ENCODE peak calls at places on chromosome 18, in four cellular contexts. O, A, T and I are unnamed samples.

GRCh38 chr18:73245345-73245744 is 377.6 kb upstream of the NETO1 start:
- DNase-seq in O (no peak), A (peak; percentile 51), T (peak; percentile 47), I (peak; percentile 89)

GRCh38 chr18:55234366-55235093 is 275.3 kb upstream of the CCDC68 start:
- DNase-seq in O (peak; percentile 79), A (peak; percentile 79), T (peak; percentile 87), I (peak; percentile 87)

GRCh38 chr18:13387856-13388548 is 169.4 kb downstream of the LDLRAD4 start:
- DNase-seq in O (peak; percentile 36), A (no peak), T (no peak), I (no peak)

GRCh38 chr18:77711096-77711495 is 461.4 kb downstream of the GALR1 start:
- DNase-seq in O (no peak), A (no peak), T (no peak), I (no peak)

GRCh38 chr18:24878289-24878688 is 417.9 kb downstream of the HRH4 start:
- DNase-seq in O (peak; percentile 64), A (no peak), T (no peak), I (peak; percentile 52)

GRCh38 chr18:66867653-66868052 is 263.8 kb upstream of the CDH19 start:
- DNase-seq in O (no peak), A (no peak), T (no peak), I (no peak)

GRCh38 chr18:48000701-48001100 is 70.2 kb upstream of the SMAD2 start:
- DNase-seq in O (no peak), A (no peak), T (no peak), I (no peak)

GRCh38 chr18:12885500-12885899 is 1.5 kb upstream of the PTPN2 start:
- DNase-seq in O (no peak), A (peak; percentile 46), T (no peak), I (peak; percentile 96)

GRCh38 chr18:51196811-51197660 is 445 bp downstream of the MEX3C start:
- DNase-seq in O (peak; percentile 51), A (peak; percentile 38), T (peak; percentile 84), I (peak; percentile 74)

GRCh38 chr18:48926420-48926857 is 24.3 kb downstream of the SMAD7 start:
- DNase-seq in O (no peak), A (no peak), T (no peak), I (no peak)

GRCh38 chr18:45688113-45688512 is 35.9 kb upstream of the SLC14A1 start:
- DNase-seq in O (peak; percentile 48), A (no peak), T (no peak), I (no peak)

GRCh38 chr18:56672391-56672790 is 21.2 kb downstream of the WDR7 start:
- DNase-seq in O (no peak), A (no peak), T (no peak), I (no peak)

GRCh38 chr18:23800902-23801301 is 111.6 kb downstream of the LAMA3 start:
- DNase-seq in O (no peak), A (no peak), T (no peak), I (no peak)

GRCh38 chr18:77164762-77165485 is 32.3 kb upstream of the MBP start:
- DNase-seq in O (no peak), A (no peak), T (no peak), I (no peak)

GRCh38 chr18:14924226-14924625 is 176.3 kb downstream of the ANKRD30B start:
- DNase-seq in O (no peak), A (no peak), T (no peak), I (no peak)

GRCh38 chr18:50432915-50433314 is 58.1 kb downstream of the SKA1 start:
- DNase-seq in O (no peak), A (no peak), T (no peak), I (peak; percentile 37)

GRCh38 chr18:2979871-2980606 is 32.9 kb downstream of the LPIN2 start:
- DNase-seq in O (no peak), A (no peak), T (no peak), I (no peak)

GRCh38 chr18:28963481-28963880 is 786.6 kb upstream of the CDH2 start:
- DNase-seq in O (peak; percentile 55), A (no peak), T (no peak), I (no peak)

DNA sequence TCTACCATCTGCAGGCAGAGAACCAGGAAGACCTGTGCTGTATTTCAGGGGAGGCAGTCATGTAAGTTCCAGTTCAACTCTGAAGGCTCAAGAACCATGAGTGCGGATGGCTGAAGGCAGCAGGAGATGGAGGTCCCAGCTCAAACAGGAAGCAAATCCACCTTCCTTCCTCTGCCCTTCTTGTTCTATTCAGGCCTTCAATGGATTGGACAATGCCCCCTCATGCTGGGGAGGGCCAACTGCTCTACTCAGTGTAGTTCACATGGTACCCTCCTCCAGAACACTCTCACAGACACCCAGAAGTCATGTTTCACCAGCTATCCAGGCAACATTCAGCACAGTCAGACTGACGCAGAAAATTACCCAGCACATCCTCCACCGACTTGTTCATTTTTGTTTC is 39.1 kb upstream of the RAB31 start:
- DNase-seq in O (no peak), A (no peak), T (no peak), I (no peak)
- H4K5ac ChIP-seq in O (no peak overlapping the region), A (no peak overlapping the region), T (no peak overlapping the region), I (no peak overlapping the region)

GRCh38 chr18:63098014-63098981 is 221.3 kb downstream of the BCL2 start:
- DNase-seq in O (no peak), A (no peak), T (no peak), I (no peak)
- H2AK5ac ChIP-seq in O (no peak overlapping the region), A (no peak overlapping the region), T (no peak overlapping the region), I (no peak overlapping the region)

GRCh38 chr18:75530118-75530517 is 102.6 kb upstream of the SMIM21 start:
- DNase-seq in O (no peak), A (no peak), T (no peak), I (no peak)
- H4K5ac ChIP-seq in O (no peak overlapping the region), A (no peak overlapping the region), T (no peak overlapping the region), I (no peak overlapping the region)

DNA sequence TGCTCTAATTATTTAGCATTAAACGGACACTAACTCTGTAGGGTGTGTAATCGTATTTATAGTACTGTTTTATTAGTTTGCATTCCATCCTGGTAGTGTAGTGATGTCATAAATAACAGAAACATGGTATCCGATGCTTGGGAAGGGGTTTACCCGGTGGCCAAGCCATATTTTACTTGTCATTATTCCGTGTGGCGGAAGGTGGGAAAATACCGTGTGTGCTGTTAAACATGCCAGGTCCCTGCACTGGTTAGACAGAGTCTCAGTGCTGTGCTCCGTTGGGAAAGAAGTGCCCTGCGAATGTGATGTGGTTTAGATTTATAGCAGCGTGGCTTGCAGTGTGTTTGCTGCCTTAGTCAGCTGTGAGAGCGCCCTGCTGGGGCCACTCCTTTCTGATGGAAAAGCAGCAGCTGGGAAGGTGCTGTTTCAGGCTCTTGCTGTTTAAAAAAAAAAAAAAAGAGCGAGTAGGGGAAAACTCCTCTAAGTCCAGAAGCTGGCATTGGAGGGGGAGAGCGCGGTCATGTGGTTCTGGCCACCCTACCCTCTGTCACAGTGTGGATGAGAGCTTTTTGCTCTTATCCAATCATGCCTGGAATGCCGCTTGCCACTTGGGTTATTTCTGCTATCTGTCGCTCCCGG is 211.0 kb downstream of the NEDD4L start:
- DNase-seq in O (peak; percentile 51), A (peak; percentile 74), T (peak; percentile 66), I (peak; percentile 63)
- H2AK5ac ChIP-seq in O (peak overlapping the region; percentile 6), A (no peak overlapping the region), T (no peak overlapping the region), I (no peak overlapping the region)

GRCh38 chr18:43525149-43525548 is 247.9 kb upstream of the SYT4 start:
- DNase-seq in O (no peak), A (no peak), T (no peak), I (no peak)
- H4K5ac ChIP-seq in O (no peak overlapping the region), A (no peak overlapping the region), T (no peak overlapping the region), I (no peak overlapping the region)

DNA sequence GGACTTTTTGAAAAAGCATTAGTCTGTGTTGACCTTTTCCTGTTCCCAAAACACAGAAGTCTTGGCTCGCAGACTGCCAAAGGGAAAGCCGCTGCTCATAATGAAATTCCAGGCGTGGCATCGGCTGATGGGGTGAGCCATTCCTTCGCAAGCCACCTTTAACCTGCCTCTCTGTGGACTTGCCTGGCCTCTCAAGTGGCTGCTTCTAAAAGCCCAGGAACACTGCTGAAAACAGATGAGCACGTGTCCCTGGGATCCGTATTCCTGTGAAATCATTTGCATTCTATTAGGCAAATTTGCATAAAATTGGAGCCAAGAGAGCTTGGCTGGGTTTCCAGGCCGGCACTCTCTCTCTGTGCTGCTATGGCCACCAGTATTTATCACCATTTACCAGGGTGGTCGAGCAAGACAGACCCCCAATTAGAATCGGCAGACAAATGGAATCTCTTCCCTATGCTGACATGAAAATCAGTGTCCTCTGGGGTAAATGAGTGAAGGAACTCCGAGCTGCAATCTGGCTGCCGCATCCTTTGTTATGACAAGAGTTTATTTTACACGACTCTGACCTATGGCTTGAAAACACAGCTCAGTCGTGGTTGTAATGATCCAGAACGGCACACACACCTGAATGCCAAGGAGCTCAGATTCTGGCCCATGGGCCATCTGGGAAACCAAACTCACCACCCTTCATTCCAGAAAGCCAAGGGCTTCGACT is 21.7 kb downstream of the BCL2 start:
- DNase-seq in O (no peak), A (no peak), T (no peak), I (peak; percentile 37)
- H2AK5ac ChIP-seq in O (no peak overlapping the region), A (no peak overlapping the region), T (no peak overlapping the region), I (no peak overlapping the region)

GRCh38 chr18:33923980-33924379 is 300.7 kb downstream of the NOL4 start:
- DNase-seq in O (no peak), A (no peak), T (no peak), I (no peak)

GRCh38 chr18:33928226-33928625 is 296.5 kb downstream of the NOL4 start:
- DNase-seq in O (peak; percentile 1), A (no peak), T (no peak), I (no peak)

DNA sequence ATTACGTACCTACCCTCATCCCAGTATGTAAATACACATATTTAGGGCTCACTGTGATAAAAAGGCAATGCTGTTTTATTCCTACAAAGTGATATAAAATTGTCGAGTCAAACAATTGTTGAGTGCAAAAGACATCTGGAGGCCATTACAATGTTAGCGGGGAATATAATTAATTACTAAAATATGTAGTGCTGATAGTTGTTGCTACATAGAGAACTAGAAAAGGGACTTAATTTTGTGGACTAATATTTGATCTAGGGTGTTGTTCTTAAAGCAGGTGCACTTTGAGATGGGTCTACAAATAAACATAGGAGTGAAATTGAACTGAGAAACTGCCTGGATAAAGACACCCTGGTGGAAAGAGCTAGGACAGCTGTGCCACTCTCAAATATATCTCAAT is 300.1 kb downstream of the NOL4 start:
- DNase-seq in O (no peak), A (no peak), T (no peak), I (no peak)
- H4K5ac ChIP-seq in O (no peak overlapping the region), A (no peak overlapping the region), T (no peak overlapping the region), I (no peak overlapping the region)